ENCODE peak calls at places on chromosomes 11 and 22, in eight cellular contexts. Y is IMR-90, L is ovary, I is heart left ventricle, T is Peyer's patch, R is A549, J is tibial nerve, C is esophagus squamous epithelium. V is an unnamed sample.

GRCh38 chr11:46120361-46120710 is 918 bp downstream of the PHF21A start:
- DNase-seq in Y (no peak), L (peak; percentile 66), I (peak; percentile 34), T (no peak), R (peak; percentile 8), J (no peak), C (no peak), V (peak; percentile 65)

GRCh38 chr11:67584205-67584880 is 731 bp downstream of the GSTP1 start:
- DNase-seq in Y (peak; percentile 54), L (peak; percentile 79), I (peak; percentile 86), T (peak; percentile 86), R (no peak), J (peak; percentile 61), C (peak; percentile 45), V (peak; percentile 71)

GRCh38 chr11:26632691-26633159 is 60.7 kb upstream of the MUC15 start:
- DNase-seq in Y (no peak), L (no peak), I (no peak), T (no peak), R (no peak), J (no peak), C (no peak), V (no peak)

GRCh38 chr22:44091021-44091721 is 67.1 kb downstream of the PARVB start:
- DNase-seq in Y (no peak), L (no peak), I (peak; percentile 4), T (no peak), R (peak; percentile 32), J (no peak), C (no peak), V (peak; percentile 23)

GRCh38 chr22:29625090-29625825 is 21.8 kb downstream of the NF2 start:
- DNase-seq in Y (peak; percentile 85), L (peak; percentile 39), I (no peak), T (no peak), R (peak; percentile 38), J (peak; percentile 40), C (no peak), V (peak; percentile 73)

GRCh38 chr11:113553235-113553634 is 78.0 kb upstream of the DRD2 start:
- DNase-seq in Y (peak; percentile 89), L (no peak), I (no peak), T (no peak), R (no peak), J (peak; percentile 68), C (no peak), V (no peak)

GRCh38 chr22:24021304-24021703 is 10.2 kb downstream of the CABIN1 start:
- DNase-seq in Y (no peak), L (no peak), I (no peak), T (no peak), R (no peak), J (no peak), C (no peak), V (no peak)

GRCh38 chr11:13868710-13869403 is 93.7 kb upstream of the SPON1 start:
- DNase-seq in Y (no peak), L (no peak), I (no peak), T (no peak), R (no peak), J (no peak), C (no peak), V (no peak)

GRCh38 chr11:94928146-94928995 is 45.0 kb downstream of the CWC15 start:
- DNase-seq in Y (no peak), L (no peak), I (no peak), T (no peak), R (no peak), J (no peak), C (no peak), V (no peak)

GRCh38 chr11:766106-766940 is 11.0 kb downstream of the GATD1 start:
- DNase-seq in Y (no peak), L (no peak), I (no peak), T (no peak), R (no peak), J (no peak), C (no peak), V (no peak)

GRCh38 chr11:66467756-66468155 is 1.1 kb downstream of the PELI3 start:
- DNase-seq in Y (no peak), L (no peak), I (peak; percentile 45), T (no peak), R (no peak), J (peak; percentile 28), C (no peak), V (peak; percentile 30)

GRCh38 chr11:118366287-118366686 is 6.9 kb downstream of the UBE4A start:
- DNase-seq in Y (no peak), L (no peak), I (no peak), T (no peak), R (no peak), J (no peak), C (no peak), V (no peak)

GRCh38 chr22:29344137-29344536 is 28.6 kb upstream of the RASL10A start:
- DNase-seq in Y (peak; percentile 79), L (no peak), I (peak; percentile 79), T (no peak), R (peak; percentile 31), J (no peak), C (no peak), V (no peak)

GRCh38 chr11:87976009-87976408 is 199.2 kb downstream of the RAB38 start:
- DNase-seq in Y (no peak), L (no peak), I (no peak), T (no peak), R (no peak), J (no peak), C (no peak), V (no peak)

GRCh38 chr22:36910461-36910860 is 3.0 kb upstream of the CSF2RB start:
- DNase-seq in Y (no peak), L (no peak), I (no peak), T (no peak), R (no peak), J (no peak), C (no peak), V (no peak)

GRCh38 chr11:46856605-46857339 is 10.7 kb upstream of the CKAP5 start:
- DNase-seq in Y (no peak), L (no peak), I (no peak), T (no peak), R (no peak), J (no peak), C (no peak), V (no peak)

DNA sequence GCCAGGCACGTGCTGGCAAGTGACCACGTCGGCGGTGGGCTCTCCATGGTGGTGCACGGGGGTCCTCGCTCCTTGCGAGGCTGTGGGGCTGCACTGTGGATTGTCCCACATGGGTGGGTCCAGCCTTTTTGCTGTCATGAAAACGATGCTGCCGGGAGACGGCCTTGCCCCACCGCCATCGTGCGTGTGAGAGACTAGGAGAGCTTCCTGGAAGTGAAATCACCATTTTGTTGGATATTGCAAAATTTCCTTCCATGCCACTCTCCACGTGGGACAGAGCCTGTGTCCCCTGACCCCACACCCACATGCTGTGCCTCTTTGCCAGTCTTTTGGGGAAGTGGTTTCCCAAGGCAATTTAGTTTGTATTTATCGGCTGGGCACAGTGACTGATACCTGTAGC is 18.2 kb upstream of the GRAMD4 start:
- DNase-seq in Y (no peak), L (no peak), I (no peak), T (no peak), R (no peak), J (no peak), C (no peak), V (no peak)
- TF ChIP-seq POLR2A in Y (no peak), L (no peak), I (no peak), T (no peak), R (no peak), J (no peak), C (no peak), V (no peak)

DNA sequence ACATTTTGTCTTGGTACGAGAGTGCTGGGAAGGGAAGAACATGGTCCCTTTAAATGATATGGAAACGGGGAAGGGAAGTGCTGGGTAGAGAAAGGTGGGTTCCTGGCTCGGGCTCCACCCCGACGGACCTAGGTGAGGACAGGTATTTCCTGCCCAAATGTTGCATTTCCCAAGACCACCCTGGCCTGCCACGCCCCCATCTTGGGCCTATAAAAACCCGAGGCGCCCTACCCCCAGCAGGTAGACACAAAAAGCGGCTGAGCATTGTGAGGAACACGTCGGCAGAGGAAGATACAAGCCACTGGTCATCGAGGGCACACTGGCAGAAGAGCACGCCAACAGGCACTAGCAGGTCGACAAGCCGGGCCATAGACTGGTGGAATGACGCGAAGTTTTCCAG is 99.4 kb downstream of the AASDHPPT start:
- DNase-seq in Y (no peak), L (no peak), I (no peak), T (no peak), R (no peak), J (no peak), C (no peak), V (no peak)
- TF ChIP-seq POLR2A in Y (no peak), L (no peak), I (no peak), T (no peak), R (no peak), J (no peak), C (no peak), V (no peak)

GRCh38 chr11:121575250-121575962 is 122.6 kb upstream of the SORL1-AS1 start:
- DNase-seq in Y (peak; percentile 81), L (peak; percentile 80), I (peak; percentile 89), T (no peak), R (no peak), J (peak; percentile 52), C (no peak), V (no peak)
- TF ChIP-seq POLR2A in Y (no peak), L (no peak), I (no peak), T (no peak), R (no peak), J (no peak), C (no peak), V (no peak)

GRCh38 chr11:80816966-80817365 is 1376.1 kb upstream of the TENM4 start:
- DNase-seq in Y (no peak), L (no peak), I (no peak), T (no peak), R (no peak), J (no peak), C (no peak), V (no peak)

GRCh38 chr11:80816454-80816847 is 1375.6 kb upstream of the TENM4 start:
- DNase-seq in Y (no peak), L (no peak), I (no peak), T (no peak), R (no peak), J (no peak), C (no peak), V (no peak)

GRCh38 chr11:80815752-80816453 is 1375.1 kb upstream of the TENM4 start:
- DNase-seq in Y (no peak), L (no peak), I (no peak), T (no peak), R (no peak), J (no peak), C (no peak), V (no peak)
- TF ChIP-seq POLR2A in Y (no peak), L (no peak), I (no peak), T (no peak), R (no peak), J (no peak), C (no peak), V (no peak)

V was measured in erythroblast.